ENCODE peak calls at places on chromosomes 3 and 15, in five cellular contexts. J is hypothalamus, B is endothelial cell, A is GM19239, D is activated B cell treated with CpG ODN at 0.5 μM for 24 hours. M is an unnamed sample.
A peak's percentile ranks its signal among the peaks of the same experiment; 100 is the strongest.

GRCh38 chr3:159841766-159842165 is 146.9 kb upstream of the IL12A start:
- DNase-seq in B (no peak), J (no peak), A (no peak), D (no peak), M (no peak)

GRCh38 chr3:1348547-1348946 is 255.7 kb downstream of the CNTN6 start:
- DNase-seq in A (no peak), J (no peak), B (no peak), D (no peak), M (no peak)

GRCh38 chr3:148746053-148746452 is 48.4 kb downstream of the AGTR1 start:
- DNase-seq in J (no peak), B (no peak), A (no peak), D (no peak), M (no peak)

GRCh38 chr3:133834621-133835417 is 29.2 kb downstream of the SRPRB start:
- DNase-seq in D (no peak), J (no peak), A (no peak), B (no peak), M (no peak)

GRCh38 chr3:51319271-51319670 is 65.8 kb upstream of the MANF start:
- DNase-seq in A (no peak), B (no peak), D (no peak), J (no peak), M (no peak)

GRCh38 chr3:73459711-73460110 is 165.0 kb downstream of the PDZRN3 start:
- DNase-seq in B (no peak), A (no peak), J (no peak), D (no peak), M (no peak)

GRCh38 chr3:14434541-14435151 is 32.2 kb downstream of the SLC6A6 start:
- DNase-seq in A (no peak), D (no peak), B (no peak), J (no peak), M (no peak)

GRCh38 chr15:82808634-82809041 is 790 bp upstream of the WHAMM start:
- DNase-seq in B (no peak), A (no peak), D (no peak), J (no peak), M (no peak)

GRCh38 chr15:84681822-84682221 is 23.8 kb upstream of the NMB start:
- DNase-seq in A (no peak), D (no peak), B (no peak), J (no peak), M (no peak)

GRCh38 chr15:67593561-67593960 is 51.1 kb downstream of the MAP2K5 start:
- DNase-seq in A (no peak), D (no peak), B (no peak), J (no peak), M (no peak)

GRCh38 chr3:123750659-123751420 is 133.3 kb downstream of the MYLK start:
- DNase-seq in J (no peak), A (no peak), B (no peak), D (no peak), M (no peak)

GRCh38 chr3:183825380-183826161 is at the start of gene MAP6D1:
- DNase-seq in B (peak; percentile 52), A (peak; percentile 75), J (peak; percentile 74), D (peak; percentile 57), M (peak; percentile 73)

GRCh38 chr3:46986782-46987484 is 7.5 kb downstream of the NBEAL2 start:
- DNase-seq in D (no peak), B (no peak), A (no peak), J (no peak), M (no peak)

M was measured in GM10248.